ENCODE peak calls at places on chromosomes 7 and 10, in five cellular contexts. R, S, V, W and U are unnamed samples.

GRCh38 chr7:45186261-45186813 is 28.7 kb downstream of the RAMP3 start:
- DNase-seq in R (no peak), S (no peak), V (no peak), W (no peak), U (no peak)

GRCh38 chr10:72679838-72680241 is 12.1 kb upstream of the MCU start:
- DNase-seq in R (no peak), S (no peak), V (no peak), W (no peak), U (no peak)

GRCh38 chr7:1359681-1360485 is 99.4 kb downstream of the MICALL2 start:
- DNase-seq in R (no peak), S (no peak), V (no peak), W (no peak), U (no peak)

GRCh38 chr10:66822801-66823200 is 103.0 kb upstream of the LRRTM3 start:
- DNase-seq in R (no peak), S (no peak), V (no peak), W (no peak), U (no peak)

GRCh38 chr10:119665901-119666708 is 14.9 kb downstream of the BAG3 start:
- DNase-seq in R (no peak), S (no peak), V (no peak), W (no peak), U (no peak)

GRCh38 chr10:36373424-36374096 is 731.5 kb upstream of the FZD8 start:
- DNase-seq in R (no peak), S (no peak), V (no peak), W (no peak), U (no peak)

GRCh38 chr7:27198138-27198841 is 1.6 kb downstream of the HOXA13 start:
- DNase-seq in R (no peak), S (no peak), V (no peak), W (no peak), U (no peak)

GRCh38 chr10:132392811-132393694 is 3.9 kb upstream of the PWWP2B start:
- DNase-seq in R (no peak), S (no peak), V (no peak), W (no peak), U (no peak)

GRCh38 chr7:100642534-100642907 is 1.2 kb upstream of the TFR2 start:
- DNase-seq in R (no peak), S (no peak), V (no peak), W (no peak), U (peak; percentile 34)

GRCh38 chr10:91590142-91590903 is 42.5 kb downstream of the PPP1R3C start:
- DNase-seq in R (no peak), S (peak; percentile 84), V (no peak), W (no peak), U (no peak)

GRCh38 chr10:78260141-78260540 is 226.5 kb downstream of the RPS24 start:
- DNase-seq in R (no peak), S (no peak), V (no peak), W (no peak), U (no peak)

GRCh38 chr10:73991846-73992245 is 6.1 kb upstream of the VCL start:
- DNase-seq in R (peak; percentile 33), S (no peak), V (peak; percentile 65), W (peak; percentile 82), U (peak; percentile 32)

GRCh38 chr7:44965937-44966730 is 12.7 kb downstream of the MYO1G start:
- DNase-seq in R (no peak), S (no peak), V (no peak), W (no peak), U (no peak)

GRCh38 chr10:61283489-61284221 is 169.5 kb downstream of the TMEM26 start:
- DNase-seq in R (no peak), S (no peak), V (no peak), W (no peak), U (no peak)

GRCh38 chr10:60420991-60421894 is 31.6 kb upstream of the ANK3 start:
- DNase-seq in R (no peak), S (no peak), V (no peak), W (no peak), U (no peak)

GRCh38 chr10:14758994-14759664 is 15.6 kb downstream of the FAM107B start:
- DNase-seq in R (no peak), S (no peak), V (no peak), W (no peak), U (no peak)

GRCh38 chr10:78578929-78579328 is 489.8 kb upstream of the ZMIZ1 start:
- DNase-seq in R (peak; percentile 9), S (no peak), V (no peak), W (no peak), U (no peak)

GRCh38 chr7:44145419-44145968 is 4.4 kb upstream of the MYL7 start:
- DNase-seq in R (peak; percentile 32), S (no peak), V (peak; percentile 43), W (peak; percentile 64), U (peak; percentile 37)

GRCh38 chr10:75234017-75234682 is 1.6 kb downstream of the COMTD1 start:
- DNase-seq in R (peak; percentile 99), S (peak; percentile 36), V (peak; percentile 98), W (peak; percentile 94), U (peak; percentile 98)

GRCh38 chr10:126476256-126476655 is 88.0 kb upstream of the ADAM12 start:
- DNase-seq in R (no peak), S (no peak), V (no peak), W (no peak), U (no peak)

GRCh38 chr7:82188636-82189035 is 254.9 kb downstream of the CACNA2D1 start:
- DNase-seq in R (no peak), S (no peak), V (no peak), W (no peak), U (no peak)

GRCh38 chr7:43511769-43512515 is 71.0 kb upstream of the STK17A start:
- DNase-seq in R (no peak), S (no peak), V (no peak), W (no peak), U (no peak)